ENCODE peak calls at places on chromosomes 3 and 15, in nine cellular contexts. P, J, A, Y, M, B, O, K and H are unnamed samples.

GRCh38 chr3:196192036-196193001 is 18.9 kb downstream of the ZDHHC19 start:
- DNase-seq in P (no peak), J (no peak), A (no peak), Y (no peak), M (no peak), B (peak), O (no peak), K (no peak), H (no peak)

GRCh38 chr3:24242012-24242698 is 252.5 kb downstream of the THRB start:
- DNase-seq in P (peak), J (peak), A (no peak), Y (no peak), M (peak), B (no peak), O (no peak), K (no peak), H (peak)

GRCh38 chr15:84398763-84399701 is 163.5 kb downstream of the GOLGA6L4 start:
- DNase-seq in P (no peak), J (no peak), A (no peak), Y (no peak), M (no peak), B (no peak), O (no peak), K (peak), H (no peak)

GRCh38 chr3:112460519-112460918 is 38.8 kb downstream of the BTLA start:
- DNase-seq in P (no peak), J (no peak), A (no peak), Y (no peak), M (no peak), B (no peak), O (no peak), K (no peak), H (no peak)

GRCh38 chr3:87228316-87228715 is 1.2 kb downstream of the CHMP2B start:
- DNase-seq in P (peak), J (no peak), A (no peak), Y (no peak), M (no peak), B (no peak), O (no peak), K (no peak), H (no peak)

GRCh38 chr3:190092250-190092649 is 28.4 kb downstream of the P3H2 start:
- DNase-seq in P (peak), J (peak), A (no peak), Y (no peak), M (no peak), B (no peak), O (no peak), K (no peak), H (peak)

GRCh38 chr3:129684270-129684669 is 77.8 kb upstream of the PLXND1 start:
- DNase-seq in P (no peak), J (no peak), A (no peak), Y (no peak), M (no peak), B (no peak), O (no peak), K (no peak), H (no peak)

GRCh38 chr15:61659571-61660190 is 400.6 kb downstream of the VPS13C start:
- DNase-seq in P (no peak), J (no peak), A (no peak), Y (no peak), M (no peak), B (no peak), O (no peak), K (no peak), H (peak)

GRCh38 chr15:68994149-68994548 is 20.3 kb upstream of the NOX5 start:
- DNase-seq in P (peak), J (peak), A (peak), Y (no peak), M (peak), B (no peak), O (no peak), K (no peak), H (peak)

GRCh38 chr3:105513886-105514285 is 147.2 kb downstream of the ALCAM start:
- DNase-seq in P (peak), J (no peak), A (no peak), Y (no peak), M (no peak), B (no peak), O (no peak), K (no peak), H (no peak)

GRCh38 chr15:69468241-69469121 is 15.9 kb downstream of the RPLP1 start:
- DNase-seq in P (peak), J (no peak), A (peak), Y (peak), M (peak), B (peak), O (no peak), K (peak), H (no peak)

GRCh38 chr15:69574506-69574905 is 121.9 kb downstream of the RPLP1 start:
- DNase-seq in P (no peak), J (no peak), A (no peak), Y (no peak), M (no peak), B (no peak), O (no peak), K (no peak), H (no peak)

GRCh38 chr3:65338571-65338970 is 650.8 kb upstream of the ADAMTS9 start:
- DNase-seq in P (no peak), J (no peak), A (no peak), Y (no peak), M (no peak), B (no peak), O (no peak), K (no peak), H (no peak)

GRCh38 chr3:58404396-58404795 is 29.2 kb downstream of the PDHB start:
- DNase-seq in P (peak), J (no peak), A (peak), Y (no peak), M (peak), B (no peak), O (no peak), K (no peak), H (no peak)

GRCh38 chr3:169410430-169410829 is 253.1 kb downstream of the MECOM start:
- DNase-seq in P (no peak), J (no peak), A (no peak), Y (no peak), M (no peak), B (no peak), O (no peak), K (no peak), H (no peak)

GRCh38 chr3:197354195-197355059 is 56.0 kb upstream of the DLG1 start:
- DNase-seq in P (peak), J (no peak), A (no peak), Y (no peak), M (no peak), B (no peak), O (no peak), K (peak), H (no peak)

GRCh38 chr3:46393554-46394434 is 13.1 kb downstream of the CCR5AS start:
- DNase-seq in P (no peak), J (no peak), A (no peak), Y (no peak), M (no peak), B (no peak), O (no peak), K (peak), H (no peak)

GRCh38 chr3:132117642-132118041 is 82.8 kb upstream of the CPNE4 start:
- DNase-seq in P (no peak), J (no peak), A (no peak), Y (no peak), M (no peak), B (no peak), O (no peak), K (no peak), H (no peak)

GRCh38 chr3:159208080-159208479 is 406.2 kb downstream of the MFSD1 start:
- DNase-seq in P (peak), J (no peak), A (no peak), Y (no peak), M (no peak), B (no peak), O (no peak), K (no peak), H (no peak)

GRCh38 chr15:100383302-100384107 is 41.7 kb upstream of the ADAMTS17 start:
- DNase-seq in P (peak), J (no peak), A (no peak), Y (no peak), M (no peak), B (no peak), O (no peak), K (no peak), H (no peak)

GRCh38 chr15:73283341-73283962 is 85.3 kb downstream of the HCN4 start:
- DNase-seq in P (peak), J (no peak), A (no peak), Y (no peak), M (no peak), B (no peak), O (no peak), K (no peak), H (no peak)

GRCh38 chr3:12232785-12233317 is 56.0 kb upstream of the PPARG start:
- DNase-seq in P (no peak), J (no peak), A (no peak), Y (no peak), M (no peak), B (no peak), O (no peak), K (no peak), H (no peak)

GRCh38 chr15:57553526-57553925 is 38.2 kb upstream of the MYZAP start:
- DNase-seq in P (no peak), J (no peak), A (no peak), Y (no peak), M (no peak), B (no peak), O (no peak), K (no peak), H (no peak)

GRCh38 chr15:95208988-95209387 is 977.6 kb downstream of the MCTP2 start:
- DNase-seq in P (no peak), J (no peak), A (no peak), Y (no peak), M (no peak), B (no peak), O (no peak), K (no peak), H (no peak)

GRCh38 chr3:72549819-72550581 is 298.2 kb downstream of the SHQ1 start:
- DNase-seq in P (peak), J (no peak), A (no peak), Y (no peak), M (no peak), B (no peak), O (no peak), K (no peak), H (no peak)

GRCh38 chr3:139630532-139630931 is 47.2 kb downstream of the NMNAT3 start:
- DNase-seq in P (no peak), J (no peak), A (no peak), Y (no peak), M (no peak), B (no peak), O (no peak), K (no peak), H (no peak)

GRCh38 chr3:11304160-11304559 is 32.0 kb downstream of the ATG7 start:
- DNase-seq in P (no peak), J (no peak), A (no peak), Y (no peak), M (no peak), B (no peak), O (no peak), K (no peak), H (no peak)

GRCh38 chr3:72006631-72007556 is 221.9 kb upstream of the PROK2 start:
- DNase-seq in P (no peak), J (no peak), A (no peak), Y (no peak), M (no peak), B (no peak), O (no peak), K (no peak), H (no peak)

GRCh38 chr15:85411992-85412538 is 31.7 kb downstream of the AKAP13 start:
- DNase-seq in P (peak), J (no peak), A (no peak), Y (no peak), M (no peak), B (no peak), O (no peak), K (no peak), H (no peak)

GRCh38 chr3:42013652-42014442 is 51.9 kb upstream of the ULK4 start:
- DNase-seq in P (no peak), J (no peak), A (no peak), Y (no peak), M (no peak), B (peak), O (no peak), K (peak), H (no peak)

GRCh38 chr3:52123106-52123708 is 31.0 kb downstream of the POC1A start:
- DNase-seq in P (peak), J (peak), A (peak), Y (peak), M (no peak), B (peak), O (no peak), K (peak), H (no peak)

GRCh38 chr3:50623840-50624474 is 7.0 kb downstream of the MAPKAPK3 start:
- DNase-seq in P (peak), J (no peak), A (no peak), Y (no peak), M (no peak), B (no peak), O (no peak), K (no peak), H (no peak)

GRCh38 chr15:47968593-47968992 is 152.2 kb upstream of the SLC24A5 start:
- DNase-seq in P (no peak), J (no peak), A (no peak), Y (no peak), M (no peak), B (no peak), O (no peak), K (no peak), H (no peak)

GRCh38 chr15:57218826-57219576 is 157.3 kb upstream of the CGNL1 start:
- DNase-seq in P (peak), J (no peak), A (peak), Y (peak), M (no peak), B (no peak), O (peak), K (no peak), H (peak)

GRCh38 chr3:11545186-11545851 is 98.4 kb downstream of the VGLL4 start:
- DNase-seq in P (no peak), J (no peak), A (no peak), Y (no peak), M (no peak), B (no peak), O (no peak), K (no peak), H (no peak)

GRCh38 chr3:190258634-190259033 is 63.6 kb downstream of the CLDN1 start:
- DNase-seq in P (no peak), J (no peak), A (peak), Y (no peak), M (no peak), B (no peak), O (no peak), K (no peak), H (no peak)

GRCh38 chr3:141681390-141681780 is 56.7 kb upstream of the RNF7 start:
- DNase-seq in P (no peak), J (no peak), A (no peak), Y (no peak), M (no peak), B (no peak), O (no peak), K (no peak), H (no peak)